ENCODE peak calls at places on chromosomes 13 and 19, in nine cellular contexts. F is amniotic epithelial cell, U is amniotic stem cell, K is A172, X is COR-L47, O is astrocyte of the cerebellum, P is LNCaP clone FGC, D is ovary, R is sciatic nerve. V is an unnamed sample.

GRCh38 chr19:5648464-5648863 is 25.6 kb downstream of the SAFB start:
- DNase-seq in K (no peak), O (no peak), D (no peak), F (no peak), R (no peak), X (no peak), P (no peak), U (no peak), V (no peak)

GRCh38 chr19:29843180-29844051 is 31.6 kb downstream of the CCNE1 start:
- DNase-seq in K (no peak), R (peak), X (no peak), O (no peak), P (no peak), F (peak), U (no peak), D (peak), V (no peak)

GRCh38 chr13:99501952-99502310 is 659 bp downstream of the TM9SF2 start:
- DNase-seq in O (no peak), U (no peak), R (no peak), F (peak), X (no peak), D (no peak), P (no peak), K (peak), V (no peak)

GRCh38 chr13:28467886-28468519 is 26.9 kb downstream of the FLT1 start:
- DNase-seq in D (no peak), P (no peak), X (no peak), O (no peak), U (no peak), F (peak), K (no peak), R (no peak), V (no peak)

GRCh38 chr13:44004881-44005280 is 125.2 kb downstream of the LACC1 start:
- DNase-seq in O (no peak), R (no peak), U (peak), D (no peak), F (peak), K (peak), P (no peak), X (no peak), V (no peak)

GRCh38 chr13:113192902-113193301 is 15.6 kb downstream of the PCID2 start:
- DNase-seq in F (peak), O (no peak), R (no peak), K (no peak), D (no peak), P (no peak), U (no peak), X (no peak), V (no peak)

GRCh38 chr13:68616600-68617222 is 1386.6 kb upstream of the PCDH9 start:
- DNase-seq in F (no peak), K (no peak), D (no peak), U (no peak), X (no peak), R (no peak), O (no peak), P (no peak), V (no peak)

GRCh38 chr19:13396256-13397080 is 109.8 kb downstream of the CACNA1A start:
- DNase-seq in D (no peak), U (no peak), F (peak), R (peak), P (peak), X (no peak), K (peak), O (no peak), V (peak)

GRCh38 chr13:39665763-39666162 is 10.3 kb downstream of the COG6 start:
- DNase-seq in R (no peak), X (peak), P (no peak), D (no peak), K (no peak), U (no peak), O (no peak), F (no peak), V (no peak)

GRCh38 chr13:113327766-113328391 is 30.8 kb downstream of the LAMP1 start:
- DNase-seq in O (no peak), R (no peak), D (no peak), P (no peak), X (no peak), U (no peak), F (no peak), K (no peak), V (no peak)

GRCh38 chr19:1715540-1715939 is 37.8 kb upstream of the ONECUT3 start:
- DNase-seq in D (no peak), U (no peak), K (no peak), F (no peak), O (no peak), P (no peak), R (no peak), X (no peak), V (no peak)

GRCh38 chr19:43534811-43535761 is 2.1 kb downstream of the ZNF575 start:
- DNase-seq in D (peak), P (no peak), U (no peak), X (peak), O (peak), K (peak), R (peak), F (peak), V (peak)

GRCh38 chr13:26499209-26499601 is 58.3 kb upstream of the WASF3 start:
- DNase-seq in K (no peak), X (no peak), F (no peak), O (no peak), U (no peak), P (peak), D (no peak), R (no peak), V (no peak)

GRCh38 chr13:78649997-78650724 is 8.8 kb downstream of the OBI1 start:
- DNase-seq in U (no peak), O (no peak), F (no peak), P (no peak), R (no peak), K (no peak), X (no peak), D (no peak), V (no peak)

GRCh38 chr19:18507021-18507726 is 14.7 kb downstream of the ELL start:
- DNase-seq in F (peak), R (no peak), O (no peak), P (peak), X (no peak), K (no peak), U (no peak), D (no peak), V (no peak)

GRCh38 chr13:38086721-38087120 is 217.1 kb upstream of the TRPC4 start:
- DNase-seq in R (no peak), K (no peak), O (no peak), P (no peak), D (no peak), U (no peak), F (no peak), X (no peak), V (no peak)

GRCh38 chr13:111900390-111901180 is 166.4 kb upstream of the SOX1 start:
- DNase-seq in P (no peak), O (peak), R (no peak), U (no peak), F (no peak), K (no peak), X (no peak), D (no peak), V (no peak)

GRCh38 chr19:12930002-12930645 is 3.4 kb downstream of the FARSA start:
- DNase-seq in R (no peak), X (no peak), D (no peak), O (no peak), P (no peak), U (no peak), F (no peak), K (no peak), V (no peak)

GRCh38 chr13:64453831-64454230 is 2776.3 kb downstream of the PCDH9 start:
- DNase-seq in O (no peak), U (no peak), F (peak), X (no peak), R (no peak), P (no peak), D (no peak), K (no peak), V (no peak)

GRCh38 chr19:45164577-45165335 is 4.0 kb upstream of the NKPD1 start:
- DNase-seq in X (no peak), U (no peak), O (no peak), K (peak), D (peak), R (no peak), P (peak), F (peak), V (no peak)

GRCh38 chr13:66405908-66406802 is 824.0 kb downstream of the PCDH9 start:
- DNase-seq in R (no peak), D (no peak), K (peak), U (no peak), F (peak), P (no peak), O (peak), X (no peak), V (no peak)

GRCh38 chr19:5085566-5085965 is 116.7 kb downstream of the KDM4B start:
- DNase-seq in D (no peak), X (no peak), F (no peak), P (no peak), K (no peak), R (no peak), O (no peak), U (no peak), V (no peak)

GRCh38 chr19:4909172-4909896 is at the start of gene UHRF1:
- DNase-seq in D (no peak), X (peak), F (no peak), P (no peak), O (no peak), K (no peak), R (no peak), U (no peak), V (peak)

GRCh38 chr19:53520547-53521372 is 17.2 kb upstream of the ZNF331 start:
- DNase-seq in K (peak), R (peak), X (peak), F (peak), D (peak), U (peak), O (peak), P (peak), V (peak)

GRCh38 chr13:59458908-59459579 is 704.7 kb downstream of the DIAPH3 start:
- DNase-seq in F (peak), O (peak), D (no peak), K (peak), R (no peak), X (no peak), P (no peak), U (peak), V (no peak)

GRCh38 chr13:37429976-37430375 is 168.6 kb downstream of the POSTN start:
- DNase-seq in U (peak), X (no peak), R (no peak), K (no peak), O (peak), F (peak), P (no peak), D (no peak), V (no peak)

GRCh38 chr19:6041991-6042421 is 64.1 kb upstream of the RANBP3 start:
- DNase-seq in R (peak), X (no peak), D (no peak), P (no peak), O (no peak), F (no peak), K (no peak), U (no peak), V (no peak)